ENCODE peak calls at places on chromosome 15, in four cellular contexts. One of them, this sample, is unnamed.

GRCh38 chr15:62727501-62727900 is 315.0 kb upstream of the TPM1 start:
- DNase-seq in C1 segment of cervical spinal cord: no peak
- DNase-seq in NCI-H1436 treated with DMSO at 0.1 percent for 48 hours: no peak
- DNase-seq in EL: no peak
- DNase-seq in this sample: no peak

GRCh38 chr15:74854453-74854852 is 11.5 kb upstream of the ULK3 start:
- DNase-seq in EL: no peak
- DNase-seq in C1 segment of cervical spinal cord: no peak
- DNase-seq in NCI-H1436 treated with DMSO at 0.1 percent for 48 hours: no peak
- DNase-seq in this sample: no peak

GRCh38 chr15:79881668-79882067 is 15.1 kb downstream of the MTHFS start:
- DNase-seq in NCI-H1436 treated with DMSO at 0.1 percent for 48 hours: no peak
- DNase-seq in EL: no peak
- DNase-seq in C1 segment of cervical spinal cord: no peak
- DNase-seq in this sample: no peak

GRCh38 chr15:81108427-81108826 is 25.6 kb upstream of the CFAP161 start:
- DNase-seq in EL: no peak
- DNase-seq in NCI-H1436 treated with DMSO at 0.1 percent for 48 hours: no peak
- DNase-seq in C1 segment of cervical spinal cord: no peak
- DNase-seq in this sample: no peak

GRCh38 chr15:49706805-49707204 is 86.0 kb downstream of the DTWD1 start:
- DNase-seq in NCI-H1436 treated with DMSO at 0.1 percent for 48 hours: no peak
- DNase-seq in C1 segment of cervical spinal cord: no peak
- DNase-seq in EL: no peak
- DNase-seq in this sample: no peak

GRCh38 chr15:97955040-97955439 is 5.5 kb upstream of the ARRDC4 start:
- DNase-seq in EL: no peak
- DNase-seq in NCI-H1436 treated with DMSO at 0.1 percent for 48 hours: no peak
- DNase-seq in C1 segment of cervical spinal cord: no peak
- DNase-seq in this sample: no peak

GRCh38 chr15:74127954-74128784 is 2.2 kb upstream of the ISLR2 start:
- DNase-seq in C1 segment of cervical spinal cord: no peak
- DNase-seq in NCI-H1436 treated with DMSO at 0.1 percent for 48 hours: no peak
- DNase-seq in EL: peak; percentile 19
- DNase-seq in this sample: no peak

GRCh38 chr15:98823012-98823458 is 174.7 kb downstream of the IGF1R start:
- DNase-seq in EL: peak; percentile 74
- DNase-seq in C1 segment of cervical spinal cord: no peak
- DNase-seq in NCI-H1436 treated with DMSO at 0.1 percent for 48 hours: no peak
- DNase-seq in this sample: peak; percentile 92

GRCh38 chr15:90358124-90359033 is 6.3 kb downstream of the ZNF774 start:
- DNase-seq in NCI-H1436 treated with DMSO at 0.1 percent for 48 hours: no peak
- DNase-seq in C1 segment of cervical spinal cord: no peak
- DNase-seq in EL: peak; percentile 45
- DNase-seq in this sample: peak; percentile 26

GRCh38 chr15:89068325-89068784 is 19.9 kb upstream of the ABHD2 start:
- DNase-seq in NCI-H1436 treated with DMSO at 0.1 percent for 48 hours: no peak
- DNase-seq in EL: peak; percentile 91
- DNase-seq in C1 segment of cervical spinal cord: no peak
- DNase-seq in this sample: peak; percentile 98

GRCh38 chr15:62850318-62850717 is 192.2 kb upstream of the TPM1 start:
- DNase-seq in NCI-H1436 treated with DMSO at 0.1 percent for 48 hours: no peak
- DNase-seq in C1 segment of cervical spinal cord: no peak
- DNase-seq in EL: no peak
- DNase-seq in this sample: no peak

GRCh38 chr15:100247228-100248225 is 94.2 kb downstream of the ADAMTS17 start:
- DNase-seq in EL: no peak
- DNase-seq in NCI-H1436 treated with DMSO at 0.1 percent for 48 hours: no peak
- DNase-seq in C1 segment of cervical spinal cord: no peak
- DNase-seq in this sample: no peak

GRCh38 chr15:68658151-68658550 is 79.4 kb downstream of the CORO2B start:
- DNase-seq in EL: no peak
- DNase-seq in C1 segment of cervical spinal cord: no peak
- DNase-seq in NCI-H1436 treated with DMSO at 0.1 percent for 48 hours: no peak
- DNase-seq in this sample: no peak

GRCh38 chr15:85407421-85408269 is 27.2 kb downstream of the AKAP13 start:
- DNase-seq in NCI-H1436 treated with DMSO at 0.1 percent for 48 hours: no peak
- DNase-seq in C1 segment of cervical spinal cord: no peak
- DNase-seq in EL: peak; percentile 91
- DNase-seq in this sample: peak; percentile 89

GRCh38 chr15:80550910-80551265 is 144.2 kb upstream of the ABHD17C start:
- DNase-seq in NCI-H1436 treated with DMSO at 0.1 percent for 48 hours: no peak
- DNase-seq in C1 segment of cervical spinal cord: no peak
- DNase-seq in EL: peak; percentile 66
- DNase-seq in this sample: no peak

GRCh38 chr15:95520511-95520910 is 810.0 kb upstream of the NR2F2 start:
- DNase-seq in EL: peak; percentile 37
- DNase-seq in NCI-H1436 treated with DMSO at 0.1 percent for 48 hours: no peak
- DNase-seq in C1 segment of cervical spinal cord: no peak
- DNase-seq in this sample: peak; percentile 4